ENCODE peak calls at places on chromosomes 4 and X, in nine cellular contexts. One of them, this sample, is unnamed.

GRCh38 chr4:117137143-117137542 is 51.8 kb upstream of the TRAM1L1 start:
- DNase-seq in effector memory CD4-positive, alpha-beta T cell: no peak
- DNase-seq in omental fat pad: no peak
- DNase-seq in NCI-H1436 treated with DMSO at 0.1 percent for 48 hours: no peak
- DNase-seq in naive B cell: no peak
- DNase-seq in A172: peak
- DNase-seq in NAMALWA: no peak
- DNase-seq in occipital lobe: no peak
- DNase-seq in NCI-H2081: no peak
- DNase-seq in this sample: no peak

GRCh38 chrX:129606918-129607317 is 47.8 kb downstream of the APLN start:
- DNase-seq in omental fat pad: no peak
- DNase-seq in NCI-H1436 treated with DMSO at 0.1 percent for 48 hours: no peak
- DNase-seq in effector memory CD4-positive, alpha-beta T cell: peak
- DNase-seq in occipital lobe: no peak
- DNase-seq in NAMALWA: peak
- DNase-seq in naive B cell: peak
- DNase-seq in NCI-H2081: peak
- DNase-seq in A172: peak
- DNase-seq in this sample: peak

GRCh38 chr4:189202182-189202868 is 738.3 kb upstream of the FRG1 start:
- DNase-seq in naive B cell: peak
- DNase-seq in NAMALWA: peak
- DNase-seq in NCI-H1436 treated with DMSO at 0.1 percent for 48 hours: peak
- DNase-seq in effector memory CD4-positive, alpha-beta T cell: no peak
- DNase-seq in occipital lobe: no peak
- DNase-seq in A172: peak
- DNase-seq in NCI-H2081: peak
- DNase-seq in omental fat pad: peak
- DNase-seq in this sample: peak

GRCh38 chr4:87838207-87838606 is 5.4 kb downstream of the MEPE start:
- DNase-seq in A172: no peak
- DNase-seq in NCI-H1436 treated with DMSO at 0.1 percent for 48 hours: no peak
- DNase-seq in naive B cell: no peak
- DNase-seq in occipital lobe: no peak
- DNase-seq in effector memory CD4-positive, alpha-beta T cell: no peak
- DNase-seq in NAMALWA: peak
- DNase-seq in NCI-H2081: no peak
- DNase-seq in omental fat pad: no peak
- DNase-seq in this sample: no peak

GRCh38 chrX:96372313-96373046 is 312.2 kb upstream of the DIAPH2 start:
- DNase-seq in naive B cell: no peak
- DNase-seq in effector memory CD4-positive, alpha-beta T cell: no peak
- DNase-seq in NAMALWA: peak
- DNase-seq in NCI-H1436 treated with DMSO at 0.1 percent for 48 hours: no peak
- DNase-seq in occipital lobe: no peak
- DNase-seq in omental fat pad: no peak
- DNase-seq in A172: peak
- DNase-seq in NCI-H2081: peak
- DNase-seq in this sample: peak

GRCh38 chr4:25144870-25145481 is 15.3 kb downstream of the SEPSECS start:
- DNase-seq in NAMALWA: peak
- DNase-seq in occipital lobe: no peak
- DNase-seq in omental fat pad: no peak
- DNase-seq in A172: peak
- DNase-seq in effector memory CD4-positive, alpha-beta T cell: no peak
- DNase-seq in naive B cell: no peak
- DNase-seq in NCI-H2081: peak
- DNase-seq in NCI-H1436 treated with DMSO at 0.1 percent for 48 hours: no peak
- DNase-seq in this sample: peak

GRCh38 chrX:115177941-115178340 is 11.3 kb upstream of the RBMXL3 start:
- DNase-seq in naive B cell: no peak
- DNase-seq in occipital lobe: no peak
- DNase-seq in NCI-H1436 treated with DMSO at 0.1 percent for 48 hours: no peak
- DNase-seq in NCI-H2081: no peak
- DNase-seq in effector memory CD4-positive, alpha-beta T cell: no peak
- DNase-seq in A172: no peak
- DNase-seq in NAMALWA: no peak
- DNase-seq in omental fat pad: no peak
- DNase-seq in this sample: no peak

GRCh38 chr4:55398461-55398860 is 2.7 kb downstream of the TMEM165 start:
- DNase-seq in NAMALWA: peak
- DNase-seq in naive B cell: no peak
- DNase-seq in NCI-H2081: no peak
- DNase-seq in NCI-H1436 treated with DMSO at 0.1 percent for 48 hours: no peak
- DNase-seq in effector memory CD4-positive, alpha-beta T cell: no peak
- DNase-seq in A172: no peak
- DNase-seq in occipital lobe: no peak
- DNase-seq in omental fat pad: no peak
- DNase-seq in this sample: no peak

GRCh38 chrX:74535211-74535621 is 79.2 kb downstream of the RLIM start:
- DNase-seq in NCI-H2081: no peak
- DNase-seq in occipital lobe: peak
- DNase-seq in naive B cell: no peak
- DNase-seq in omental fat pad: no peak
- DNase-seq in NCI-H1436 treated with DMSO at 0.1 percent for 48 hours: no peak
- DNase-seq in NAMALWA: no peak
- DNase-seq in A172: no peak
- DNase-seq in effector memory CD4-positive, alpha-beta T cell: no peak
- DNase-seq in this sample: peak

This sample was measured in RPMI8226.